ENCODE peak calls at places on chromosomes 11 and 22, in nine cellular contexts. O is A549, E is GM23248, I is neuronal stem cell, T is ovary, K is psoas muscle, V is PC-3, D is HCT116, U is SK-N-SH. Q is an unnamed sample.
A peak's percentile ranks its signal among the peaks of the same experiment; 100 is the strongest.

GRCh38 chr11:75174781-75175370 is 24.0 kb downstream of the SLCO2B1 start:
- DNase-seq in E (peak; percentile 48), V (no peak), K (no peak), O (no peak), U (no peak), I (no peak), T (peak; percentile 58), D (no peak), Q (no peak)

GRCh38 chr11:71171576-71171975 is 80.8 kb downstream of the SHANK2 start:
- DNase-seq in K (no peak), E (no peak), U (no peak), I (no peak), T (no peak), V (no peak), O (no peak), D (no peak), Q (no peak)

GRCh38 chr11:3341298-3341697 is 37.6 kb downstream of the ZNF195 start:
- DNase-seq in E (peak; percentile 64), K (peak; percentile 62), O (no peak), V (peak; percentile 65), U (peak; percentile 65), I (peak; percentile 48), T (peak; percentile 39), D (peak; percentile 18), Q (no peak)

GRCh38 chr11:122478986-122479385 is 176.5 kb upstream of the UBASH3B start:
- DNase-seq in K (no peak), U (no peak), D (no peak), E (peak; percentile 21), V (no peak), O (no peak), T (no peak), I (no peak), Q (no peak)

GRCh38 chr11:124108158-124108557 is 7.1 kb upstream of the VWA5A start:
- DNase-seq in O (peak; percentile 29), T (no peak), E (peak; percentile 13), U (no peak), V (peak; percentile 53), D (peak; percentile 22), I (no peak), K (no peak), Q (no peak)

GRCh38 chr11:86938203-86938899 is 16.8 kb downstream of the FZD4 start:
- DNase-seq in U (no peak), O (no peak), K (no peak), E (no peak), T (no peak), V (no peak), I (no peak), D (no peak), Q (no peak)

GRCh38 chr22:37290737-37291136 is 8.4 kb downstream of the CYTH4 start:
- DNase-seq in D (no peak), E (peak; percentile 86), O (no peak), K (no peak), V (peak; percentile 48), U (no peak), T (no peak), I (no peak), Q (peak; percentile 32)

GRCh38 chr11:78742430-78742829 is 167.8 kb upstream of the NARS2 start:
- DNase-seq in U (no peak), T (no peak), V (peak; percentile 88), O (no peak), E (peak; percentile 5), I (no peak), K (peak; percentile 74), D (no peak), Q (no peak)

GRCh38 chr11:85316967-85317366 is 310.2 kb downstream of the DLG2 start:
- DNase-seq in E (no peak), K (no peak), D (no peak), V (no peak), U (no peak), I (no peak), T (no peak), O (peak; percentile 85), Q (no peak)

GRCh38 chr11:93505703-93506102 is 37.5 kb downstream of the SMCO4 start:
- DNase-seq in E (no peak), O (no peak), I (no peak), V (no peak), U (no peak), T (no peak), K (no peak), D (no peak), Q (no peak)

GRCh38 chr22:36334838-36335603 is 52.7 kb downstream of the MYH9 start:
- DNase-seq in I (no peak), E (peak; percentile 85), K (no peak), D (no peak), V (peak; percentile 41), O (no peak), U (no peak), T (no peak), Q (peak; percentile 70)

GRCh38 chr11:130383363-130384168 is 44.8 kb downstream of the ADAMTS8 start:
- DNase-seq in T (no peak), V (peak; percentile 98), O (no peak), U (no peak), K (peak; percentile 84), I (peak; percentile 27), E (peak; percentile 40), D (no peak), Q (peak; percentile 97)

DNA sequence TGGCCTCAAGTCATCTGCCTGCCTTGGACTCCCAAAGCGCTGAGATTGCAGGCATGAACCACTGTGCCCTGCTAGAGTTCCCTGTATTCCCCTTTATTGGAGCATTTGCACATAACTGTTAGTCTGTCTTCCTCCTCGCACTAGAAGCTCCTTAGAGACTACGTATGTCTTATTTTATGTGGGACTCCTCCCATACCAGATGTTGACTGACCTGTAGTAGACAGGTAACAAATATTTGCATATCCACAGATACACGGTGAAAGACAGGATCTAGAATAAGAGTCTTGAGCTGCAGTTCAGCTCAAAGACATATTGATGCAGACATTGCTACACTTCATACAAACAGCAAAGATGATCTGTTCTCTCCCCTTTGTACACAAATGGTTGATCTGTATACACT is 40.7 kb downstream of the SWAP70 start:
- DNase-seq in I (no peak), D (no peak), O (no peak), K (no peak), V (no peak), U (no peak), E (no peak), T (no peak), Q (no peak)
- H3K27ac ChIP-seq in I (no peak overlapping the region), D (no peak overlapping the region), O (no peak overlapping the region), K (no peak overlapping the region), V (no peak overlapping the region), U (no peak overlapping the region), E (no peak overlapping the region), T (no peak overlapping the region), Q (no peak overlapping the region)

GRCh38 chr11:102312656-102313055 is 4.6 kb upstream of the BIRC3 start:
- DNase-seq in T (no peak), U (no peak), O (no peak), E (peak; percentile 32), K (no peak), D (no peak), I (no peak), V (peak; percentile 50), Q (no peak)
- H3K4me3 ChIP-seq in T (peak overlapping the region; percentile 33), U (peak overlapping the region; percentile 42), O (peak overlapping the region; percentile 38), E (peak overlapping the region; percentile 59), K (peak overlapping the region; percentile 58), D (peak overlapping the region; percentile 35), I (no peak overlapping the region), V (peak overlapping the region; percentile 70), Q (no peak overlapping the region)

DNA sequence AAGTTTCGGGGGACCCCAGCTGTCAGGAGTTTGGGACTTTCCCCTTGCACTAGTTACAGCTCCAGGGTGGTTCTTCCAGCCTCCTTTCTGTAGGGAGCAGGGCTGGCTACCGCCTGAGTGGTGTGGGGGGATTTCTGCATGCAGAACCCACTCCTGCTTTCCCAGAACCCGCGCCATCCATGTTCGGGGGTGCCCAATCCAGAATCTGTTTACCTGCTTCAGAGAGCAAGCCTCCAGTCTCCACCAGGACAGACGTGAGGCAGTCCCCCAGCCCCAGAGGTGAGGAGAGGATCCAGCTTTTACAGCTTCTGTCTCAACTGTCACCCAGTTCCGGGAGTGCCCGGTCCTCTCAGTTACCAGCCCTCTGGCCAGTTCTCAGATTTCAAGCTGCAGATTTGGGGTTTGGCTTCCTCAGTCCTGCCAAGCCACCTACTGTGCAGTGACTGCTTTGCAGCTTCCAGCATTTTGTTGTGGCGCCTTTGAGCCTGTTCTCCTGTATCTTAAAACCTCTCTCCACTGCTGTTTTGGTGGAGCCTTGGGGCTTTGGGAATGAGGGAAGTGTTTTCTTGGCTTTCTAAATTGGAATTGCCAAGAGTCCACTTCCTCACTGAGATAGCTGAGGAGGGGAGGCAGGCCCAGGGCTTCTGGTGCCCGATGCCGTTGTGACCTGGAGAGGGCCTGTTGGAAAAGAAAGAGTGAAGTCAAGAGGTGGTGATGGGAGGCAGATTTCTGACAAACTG is 513.2 kb downstream of the TBC1D22A start:
- DNase-seq in T (no peak), O (no peak), V (peak; percentile 78), I (no peak), U (no peak), D (no peak), K (no peak), E (no peak), Q (no peak)
- H3K9me3 ChIP-seq in T (no peaks in the 10 kb centered on the region), O (no peaks in the 10 kb centered on the region), V (no peaks in the 10 kb centered on the region), I (peaks cover 57% of the 10 kb centered on the region), U (no peaks in the 10 kb centered on the region), D (no peaks in the 10 kb centered on the region), K (no peaks in the 10 kb centered on the region), E (no peaks in the 10 kb centered on the region), Q (peaks cover 3% of the 10 kb centered on the region)

GRCh38 chr11:119024430-119025098 is 6.0 kb downstream of the TRAPPC4 start:
- DNase-seq in K (no peak), T (no peak), I (no peak), U (no peak), O (no peak), D (no peak), V (no peak), E (no peak), Q (no peak)

GRCh38 chr11:119018074-119018938 is at the start of the genes RPS25 and TRAPPC4:
- DNase-seq in I (peak; percentile 90), V (peak; percentile 99), E (peak; percentile 99), O (peak; percentile 95), U (peak; percentile 92), T (peak; percentile 93), D (peak; percentile 94), K (peak; percentile 97), Q (peak; percentile 84)

GRCh38 chr11:119023741-119024140 is 5.2 kb downstream of the TRAPPC4 start:
- DNase-seq in O (no peak), U (no peak), I (no peak), T (no peak), D (no peak), E (no peak), K (no peak), V (no peak), Q (no peak)

GRCh38 chr11:119016216-119017009 is 1.7 kb downstream of the RPS25 start:
- DNase-seq in I (no peak), K (no peak), O (no peak), V (no peak), T (no peak), U (no peak), D (no peak), E (no peak), Q (no peak)

DNA sequence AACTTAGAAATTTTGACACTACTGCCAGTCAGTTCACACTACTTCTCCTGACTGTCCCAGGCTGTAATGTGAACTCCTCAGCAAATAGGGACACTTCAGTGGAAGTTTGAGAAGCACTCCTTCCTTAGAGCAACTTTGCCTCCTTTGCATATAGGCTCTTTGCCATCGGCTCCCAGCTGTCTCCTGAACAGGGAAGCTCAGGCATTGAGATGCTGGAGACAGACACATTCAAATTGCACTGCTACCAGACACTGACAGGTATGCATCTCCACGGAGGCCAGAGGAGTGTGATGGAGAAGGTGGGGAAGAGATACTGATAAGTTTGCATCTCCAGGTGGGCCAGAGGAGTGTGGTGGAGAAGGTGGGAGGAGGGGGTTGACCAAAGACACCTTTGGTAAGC is 1.4 kb downstream of the TRAPPC4 start:
- DNase-seq in D (no peak), I (no peak), K (no peak), V (peak; percentile 34), O (no peak), E (no peak), U (no peak), T (no peak), Q (no peak)
- H3K27ac ChIP-seq in D (no peak overlapping the region), I (no peak overlapping the region), K (peak overlapping the region; percentile 94), V (no peak overlapping the region), O (no peak overlapping the region), E (peak overlapping the region; percentile 91), U (no peak overlapping the region), T (no peak overlapping the region), Q (no peak overlapping the region)